ENCODE peak calls at places on chromosomes 3 and 15, in five cellular contexts. K is ovary; A is activated T-helper 1 cell treated with anti-CD3 and anti-CD28 coated beads, Interleukin-12 subunit alpha, Interleukin-12 subunit beta, Interleukin-2, Interleukin-4 antibody, amounts not matched to agents 30 ng/mL and 10 ng/mL and 1 ng/mL, durations not matched to agents 14 hours and 24 hours and 36 hours; J is germinal center; S is stimulated activated CD4-positive, alpha-beta T cell treated with anti-CD3 and anti-CD28 coated beads, Interleukin-2, amount 100 ng/mL, for 48 hours. E is an unnamed sample.

GRCh38 chr3:61530355-61530754 is 31.0 kb upstream of the PTPRG start:
- DNase-seq in A (no peak), J (no peak), K (no peak), S (no peak), E (no peak)

GRCh38 chr15:31977138-31977537 is 53.2 kb upstream of the CHRNA7 start:
- DNase-seq in S (no peak), J (no peak), K (no peak), A (no peak), E (no peak)

GRCh38 chr3:10160925-10161324 is 3.8 kb upstream of the IRAK2 start:
- DNase-seq in K (no peak), A (no peak), S (no peak), J (no peak), E (no peak)

GRCh38 chr3:63523100-63523499 is 129.4 kb upstream of the SNTN start:
- DNase-seq in J (no peak), A (no peak), S (no peak), K (no peak), E (no peak)

GRCh38 chr15:97944724-97945123 is 15.8 kb upstream of the ARRDC4 start:
- DNase-seq in K (no peak), J (no peak), S (no peak), A (no peak), E (no peak)

GRCh38 chr3:62604301-62604700 is 231.0 kb upstream of the FEZF2 start:
- DNase-seq in A (no peak), K (no peak), J (no peak), S (no peak), E (no peak)

GRCh38 chr3:38533285-38533994 is 37.3 kb downstream of the EXOG start:
- DNase-seq in K (no peak), S (no peak), A (no peak), J (no peak), E (no peak)

GRCh38 chr15:31065824-31066223 is 35.7 kb downstream of the TRPM1 start:
- DNase-seq in S (no peak), A (no peak), K (no peak), J (no peak), E (no peak)

GRCh38 chr3:42667523-42668402 is 14.3 kb downstream of the ZBTB47 start:
- DNase-seq in K (no peak), S (no peak), J (no peak), A (no peak), E (no peak)

GRCh38 chr15:34987182-34987488 is 952 bp downstream of the ZNF770 start:
- DNase-seq in A (no peak), K (no peak), S (no peak), J (no peak), E (no peak)

GRCh38 chr15:92584105-92584504 is 71.5 kb downstream of the FAM174B start:
- DNase-seq in J (no peak), A (no peak), K (no peak), S (no peak), E (no peak)

GRCh38 chr3:87895983-87896382 is 162.8 kb downstream of the CGGBP1 start:
- DNase-seq in A (no peak), K (no peak), J (no peak), S (no peak), E (no peak)

GRCh38 chr15:41241251-41241964 is 10.3 kb downstream of the CHP1 start:
- DNase-seq in K (no peak), S (no peak), A (no peak), J (no peak), E (no peak)

GRCh38 chr3:123055352-123055751 is 11.5 kb upstream of the PDIA5 start:
- DNase-seq in J (no peak), S (no peak), K (no peak), A (no peak), E (no peak)

GRCh38 chr15:98124576-98124975 is 164.1 kb downstream of the ARRDC4 start:
- DNase-seq in S (no peak), K (no peak), J (no peak), A (no peak), E (no peak)

GRCh38 chr3:66989860-66990696 is 8.0 kb upstream of the KBTBD8 start:
- DNase-seq in A (no peak), K (no peak), S (no peak), J (peak; percentile 42), E (no peak)

GRCh38 chr3:194468086-194468485 is 18.7 kb downstream of the ATP13A3 start:
- DNase-seq in K (no peak), A (no peak), J (no peak), S (no peak), E (no peak)

GRCh38 chr15:28107111-28107893 is 8.2 kb upstream of the OCA2 start:
- DNase-seq in K (no peak), S (no peak), J (no peak), A (no peak), E (no peak)

GRCh38 chr15:91678003-91678402 is 175.5 kb upstream of the SLCO3A1 start:
- DNase-seq in A (no peak), K (no peak), J (no peak), S (no peak), E (no peak)